ENCODE peak calls at places on chromosomes 2 and 18, in ten cellular contexts. One of them, this sample, is unnamed.

GRCh38 chr2:212406716-212407115 is 131.9 kb downstream of the ERBB4 start:
- DNase-seq in left ventricle myocardium inferior: no peak
- DNase-seq in A549: no peak
- DNase-seq in neural progenitor cell: no peak
- DNase-seq in body of pancreas: no peak
- DNase-seq in GM23338: no peak
- DNase-seq in SK-N-SH: no peak
- DNase-seq in mesenchymal stem cell: no peak
- DNase-seq in PC-3: no peak
- DNase-seq in heart left ventricle: no peak
- DNase-seq in this sample: no peak

GRCh38 chr2:7672685-7673071 is 755.5 kb downstream of the RNF144A start:
- DNase-seq in left ventricle myocardium inferior: no peak
- DNase-seq in mesenchymal stem cell: no peak
- DNase-seq in SK-N-SH: no peak
- DNase-seq in body of pancreas: no peak
- DNase-seq in heart left ventricle: no peak
- DNase-seq in neural progenitor cell: no peak
- DNase-seq in A549: no peak
- DNase-seq in PC-3: no peak
- DNase-seq in GM23338: no peak
- DNase-seq in this sample: no peak

GRCh38 chr2:20157606-20157970 is 67.3 kb downstream of the SDC1 start:
- DNase-seq in heart left ventricle: no peak
- DNase-seq in body of pancreas: no peak
- DNase-seq in SK-N-SH: no peak
- DNase-seq in mesenchymal stem cell: no peak
- DNase-seq in A549: no peak
- DNase-seq in neural progenitor cell: no peak
- DNase-seq in GM23338: no peak
- DNase-seq in PC-3: no peak
- DNase-seq in left ventricle myocardium inferior: no peak
- DNase-seq in this sample: no peak

GRCh38 chr2:233456111-233456510 is 101.8 kb downstream of the DGKD start:
- DNase-seq in mesenchymal stem cell: no peak
- DNase-seq in left ventricle myocardium inferior: no peak
- DNase-seq in body of pancreas: no peak
- DNase-seq in SK-N-SH: no peak
- DNase-seq in A549: no peak
- DNase-seq in neural progenitor cell: no peak
- DNase-seq in PC-3: no peak
- DNase-seq in heart left ventricle: peak; percentile 13
- DNase-seq in GM23338: no peak
- DNase-seq in this sample: peak; percentile 21

GRCh38 chr2:64979744-64980143 is 9.5 kb upstream of the SLC1A4 start:
- DNase-seq in mesenchymal stem cell: no peak
- DNase-seq in GM23338: no peak
- DNase-seq in left ventricle myocardium inferior: no peak
- DNase-seq in PC-3: no peak
- DNase-seq in body of pancreas: no peak
- DNase-seq in heart left ventricle: no peak
- DNase-seq in SK-N-SH: no peak
- DNase-seq in A549: no peak
- DNase-seq in neural progenitor cell: no peak
- DNase-seq in this sample: no peak

GRCh38 chr2:212536385-212537310 is 2.0 kb downstream of the ERBB4 start:
- DNase-seq in SK-N-SH: peak; percentile 34
- DNase-seq in A549: no peak
- DNase-seq in PC-3: no peak
- DNase-seq in left ventricle myocardium inferior: no peak
- DNase-seq in heart left ventricle: peak; percentile 32
- DNase-seq in mesenchymal stem cell: peak; percentile 17
- DNase-seq in neural progenitor cell: peak; percentile 88
- DNase-seq in body of pancreas: peak; percentile 16
- DNase-seq in GM23338: peak; percentile 67
- DNase-seq in this sample: no peak

GRCh38 chr18:62287753-62288668 is 37.1 kb upstream of the TNFRSF11A start:
- DNase-seq in SK-N-SH: no peak
- DNase-seq in heart left ventricle: no peak
- DNase-seq in neural progenitor cell: no peak
- DNase-seq in GM23338: no peak
- DNase-seq in mesenchymal stem cell: no peak
- DNase-seq in body of pancreas: no peak
- DNase-seq in A549: no peak
- DNase-seq in left ventricle myocardium inferior: no peak
- DNase-seq in PC-3: no peak
- DNase-seq in this sample: no peak

GRCh38 chr18:79852561-79853302 is 55.0 kb downstream of the KCNG2 start:
- DNase-seq in mesenchymal stem cell: no peak
- DNase-seq in neural progenitor cell: no peak
- DNase-seq in PC-3: no peak
- DNase-seq in heart left ventricle: no peak
- DNase-seq in SK-N-SH: no peak
- DNase-seq in body of pancreas: no peak
- DNase-seq in A549: no peak
- DNase-seq in left ventricle myocardium inferior: no peak
- DNase-seq in GM23338: no peak
- DNase-seq in this sample: no peak

GRCh38 chr2:145799595-145800108 is 1279.7 kb upstream of the ZEB2 start:
- DNase-seq in heart left ventricle: no peak
- DNase-seq in SK-N-SH: no peak
- DNase-seq in mesenchymal stem cell: no peak
- DNase-seq in GM23338: no peak
- DNase-seq in neural progenitor cell: no peak
- DNase-seq in body of pancreas: no peak
- DNase-seq in PC-3: peak; percentile 57
- DNase-seq in left ventricle myocardium inferior: no peak
- DNase-seq in A549: no peak
- DNase-seq in this sample: no peak

DNA sequence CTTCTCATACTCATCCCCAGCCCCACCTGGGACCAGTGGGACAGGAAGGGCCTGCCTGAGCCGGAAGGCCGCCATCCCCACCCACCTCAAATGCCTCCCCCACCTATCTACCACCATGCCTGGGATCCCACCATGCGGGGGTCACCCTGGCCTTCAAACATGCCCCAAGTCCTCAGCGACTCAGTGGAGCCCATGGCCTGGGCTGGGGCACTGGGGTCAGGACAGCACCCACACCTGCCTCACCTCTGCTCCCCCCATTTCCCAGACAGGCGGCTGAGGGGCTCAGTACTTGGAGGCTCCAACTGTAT is 7.6 kb downstream of the INHBB start:
- DNase-seq in left ventricle myocardium inferior: no peak
- DNase-seq in mesenchymal stem cell: no peak
- DNase-seq in heart left ventricle: no peak
- DNase-seq in A549: no peak
- DNase-seq in SK-N-SH: no peak
- DNase-seq in neural progenitor cell: no peak
- DNase-seq in body of pancreas: no peak
- DNase-seq in GM23338: no peak
- DNase-seq in PC-3: no peak
- DNase-seq in this sample: no peak
- H3K4me1 ChIP-seq in left ventricle myocardium inferior: no peaks in the 10 kb centered on the region
- H3K4me1 ChIP-seq in mesenchymal stem cell: peaks cover 9% of the 10 kb centered on the region
- H3K4me1 ChIP-seq in heart left ventricle: no peaks in the 10 kb centered on the region
- H3K4me1 ChIP-seq in A549: peaks cover 19% of the 10 kb centered on the region
- H3K4me1 ChIP-seq in SK-N-SH: no peaks in the 10 kb centered on the region
- H3K4me1 ChIP-seq in neural progenitor cell: no peaks in the 10 kb centered on the region
- H3K4me1 ChIP-seq in body of pancreas: no peaks in the 10 kb centered on the region
- H3K4me1 ChIP-seq in GM23338: peaks cover 12% of the 10 kb centered on the region
- H3K4me1 ChIP-seq in PC-3: peaks cover 55% of the 10 kb centered on the region
- H3K4me1 ChIP-seq in this sample: no peaks in the 10 kb centered on the region

GRCh38 chr2:227865281-227865680 is 6.2 kb upstream of the DAW1 start:
- DNase-seq in A549: no peak
- DNase-seq in heart left ventricle: no peak
- DNase-seq in neural progenitor cell: no peak
- DNase-seq in PC-3: no peak
- DNase-seq in GM23338: no peak
- DNase-seq in left ventricle myocardium inferior: no peak
- DNase-seq in mesenchymal stem cell: no peak
- DNase-seq in body of pancreas: no peak
- DNase-seq in SK-N-SH: no peak
- DNase-seq in this sample: no peak
- H3K4me1 ChIP-seq in A549: peaks cover 49% of the 10 kb centered on the region
- H3K4me1 ChIP-seq in heart left ventricle: no peaks in the 10 kb centered on the region
- H3K4me1 ChIP-seq in neural progenitor cell: no peaks in the 10 kb centered on the region
- H3K4me1 ChIP-seq in PC-3: peaks cover 30% of the 10 kb centered on the region
- H3K4me1 ChIP-seq in GM23338: peaks cover 21% of the 10 kb centered on the region
- H3K4me1 ChIP-seq in left ventricle myocardium inferior: peaks cover 6% of the 10 kb centered on the region
- H3K4me1 ChIP-seq in mesenchymal stem cell: peaks cover 13% of the 10 kb centered on the region
- H3K4me1 ChIP-seq in body of pancreas: no peaks in the 10 kb centered on the region
- H3K4me1 ChIP-seq in SK-N-SH: peaks cover 18% of the 10 kb centered on the region
- H3K4me1 ChIP-seq in this sample: peaks cover 3% of the 10 kb centered on the region

GRCh38 chr2:241873081-241873802 is 3.7 kb downstream of the RTP5 start:
- DNase-seq in body of pancreas: no peak
- DNase-seq in left ventricle myocardium inferior: no peak
- DNase-seq in neural progenitor cell: no peak
- DNase-seq in heart left ventricle: no peak
- DNase-seq in mesenchymal stem cell: no peak
- DNase-seq in A549: no peak
- DNase-seq in GM23338: no peak
- DNase-seq in SK-N-SH: peak; percentile 71
- DNase-seq in PC-3: no peak
- DNase-seq in this sample: no peak
- H3K4me1 ChIP-seq in body of pancreas: peaks cover 6% of the 10 kb centered on the region
- H3K4me1 ChIP-seq in left ventricle myocardium inferior: peaks cover 2% of the 10 kb centered on the region
- H3K4me1 ChIP-seq in neural progenitor cell: no peaks in the 10 kb centered on the region
- H3K4me1 ChIP-seq in heart left ventricle: no peaks in the 10 kb centered on the region
- H3K4me1 ChIP-seq in mesenchymal stem cell: peaks cover 1% of the 10 kb centered on the region
- H3K4me1 ChIP-seq in A549: peaks cover 11% of the 10 kb centered on the region
- H3K4me1 ChIP-seq in GM23338: no peaks in the 10 kb centered on the region
- H3K4me1 ChIP-seq in SK-N-SH: no peaks in the 10 kb centered on the region
- H3K4me1 ChIP-seq in PC-3: no peaks in the 10 kb centered on the region
- H3K4me1 ChIP-seq in this sample: no peaks in the 10 kb centered on the region

GRCh38 chr2:43402002-43402401 is 175.6 kb upstream of the ZFP36L2 start:
- DNase-seq in heart left ventricle: no peak
- DNase-seq in body of pancreas: no peak
- DNase-seq in neural progenitor cell: no peak
- DNase-seq in A549: no peak
- DNase-seq in GM23338: no peak
- DNase-seq in PC-3: no peak
- DNase-seq in left ventricle myocardium inferior: no peak
- DNase-seq in mesenchymal stem cell: no peak
- DNase-seq in SK-N-SH: no peak
- DNase-seq in this sample: no peak
- H3K4me1 ChIP-seq in heart left ventricle: peaks cover 42% of the 10 kb centered on the region
- H3K4me1 ChIP-seq in body of pancreas: no peaks in the 10 kb centered on the region
- H3K4me1 ChIP-seq in neural progenitor cell: no peaks in the 10 kb centered on the region
- H3K4me1 ChIP-seq in A549: peaks cover 11% of the 10 kb centered on the region
- H3K4me1 ChIP-seq in GM23338: peaks cover 26% of the 10 kb centered on the region
- H3K4me1 ChIP-seq in PC-3: no peaks in the 10 kb centered on the region
- H3K4me1 ChIP-seq in left ventricle myocardium inferior: peaks cover 45% of the 10 kb centered on the region
- H3K4me1 ChIP-seq in mesenchymal stem cell: peaks cover 5% of the 10 kb centered on the region
- H3K4me1 ChIP-seq in SK-N-SH: no peaks in the 10 kb centered on the region
- H3K4me1 ChIP-seq in this sample: peaks cover 34% of the 10 kb centered on the region

GRCh38 chr2:28751102-28751955 is at the start of gene PPP1CB:
- DNase-seq in body of pancreas: peak; percentile 97
- DNase-seq in A549: peak; percentile 98
- DNase-seq in left ventricle myocardium inferior: peak; percentile 97
- DNase-seq in neural progenitor cell: peak; percentile 95
- DNase-seq in mesenchymal stem cell: peak; percentile 96
- DNase-seq in PC-3: peak; percentile 97
- DNase-seq in SK-N-SH: peak; percentile 99
- DNase-seq in heart left ventricle: peak; percentile 98
- DNase-seq in GM23338: peak; percentile 91
- DNase-seq in this sample: peak; percentile 98

GRCh38 chr2:28754321-28754720 is 2.7 kb downstream of the PPP1CB start:
- DNase-seq in A549: peak; percentile 13
- DNase-seq in SK-N-SH: no peak
- DNase-seq in body of pancreas: no peak
- DNase-seq in heart left ventricle: no peak
- DNase-seq in mesenchymal stem cell: peak; percentile 50
- DNase-seq in left ventricle myocardium inferior: no peak
- DNase-seq in neural progenitor cell: peak; percentile 11
- DNase-seq in GM23338: no peak
- DNase-seq in PC-3: peak; percentile 27
- DNase-seq in this sample: no peak

GRCh38 chr2:28751956-28752607 is 452 bp downstream of the PPP1CB start:
- DNase-seq in A549: peak; percentile 32
- DNase-seq in left ventricle myocardium inferior: peak; percentile 29
- DNase-seq in PC-3: no peak
- DNase-seq in GM23338: no peak
- DNase-seq in body of pancreas: no peak
- DNase-seq in SK-N-SH: peak; percentile 79
- DNase-seq in mesenchymal stem cell: no peak
- DNase-seq in heart left ventricle: peak; percentile 30
- DNase-seq in neural progenitor cell: peak; percentile 89
- DNase-seq in this sample: peak; percentile 74

GRCh38 chr2:28753043-28753683 is 1.5 kb downstream of the PPP1CB start:
- DNase-seq in mesenchymal stem cell: peak; percentile 86
- DNase-seq in heart left ventricle: peak; percentile 65
- DNase-seq in A549: peak; percentile 83
- DNase-seq in neural progenitor cell: peak; percentile 56
- DNase-seq in body of pancreas: peak; percentile 78
- DNase-seq in GM23338: peak; percentile 49
- DNase-seq in left ventricle myocardium inferior: peak; percentile 41
- DNase-seq in PC-3: peak; percentile 87
- DNase-seq in SK-N-SH: peak; percentile 53
- DNase-seq in this sample: peak; percentile 86

GRCh38 chr2:28752608-28752984 is 966 bp downstream of the PPP1CB start:
- DNase-seq in A549: no peak
- DNase-seq in SK-N-SH: no peak
- DNase-seq in GM23338: no peak
- DNase-seq in mesenchymal stem cell: no peak
- DNase-seq in neural progenitor cell: no peak
- DNase-seq in PC-3: no peak
- DNase-seq in left ventricle myocardium inferior: no peak
- DNase-seq in heart left ventricle: no peak
- DNase-seq in body of pancreas: no peak
- DNase-seq in this sample: no peak
- H3K4me1 ChIP-seq in A549: peaks cover 47% of the 10 kb centered on the region
- H3K4me1 ChIP-seq in SK-N-SH: peaks cover 15% of the 10 kb centered on the region
- H3K4me1 ChIP-seq in GM23338: peaks cover 23% of the 10 kb centered on the region
- H3K4me1 ChIP-seq in mesenchymal stem cell: peaks cover 7% of the 10 kb centered on the region
- H3K4me1 ChIP-seq in neural progenitor cell: peaks cover 33% of the 10 kb centered on the region
- H3K4me1 ChIP-seq in PC-3: peaks cover 43% of the 10 kb centered on the region
- H3K4me1 ChIP-seq in left ventricle myocardium inferior: peaks cover 76% of the 10 kb centered on the region
- H3K4me1 ChIP-seq in heart left ventricle: peaks cover 55% of the 10 kb centered on the region
- H3K4me1 ChIP-seq in body of pancreas: peaks cover 48% of the 10 kb centered on the region
- H3K4me1 ChIP-seq in this sample: peaks cover 47% of the 10 kb centered on the region

DNA sequence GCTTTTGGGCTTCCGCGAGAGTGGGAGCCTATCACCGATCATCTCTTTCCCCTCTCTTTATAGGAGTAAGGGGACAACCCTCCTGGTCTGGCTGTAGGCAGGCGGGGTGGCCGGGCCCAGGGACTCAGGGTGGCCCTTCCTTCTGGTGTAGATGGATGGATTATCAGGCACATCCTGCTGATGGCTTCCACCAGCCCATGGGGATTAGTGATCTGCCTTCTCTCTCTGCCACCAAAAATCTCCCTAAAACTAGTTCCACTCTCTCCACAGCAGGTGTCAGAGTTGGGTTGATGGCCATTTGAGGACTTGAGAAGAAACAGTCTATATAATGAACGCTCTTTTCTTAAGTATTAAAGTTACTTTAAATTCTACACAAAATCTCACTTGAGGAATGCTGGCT is 37.4 kb downstream of the NCK2 start:
- DNase-seq in body of pancreas: no peak
- DNase-seq in left ventricle myocardium inferior: no peak
- DNase-seq in heart left ventricle: no peak
- DNase-seq in GM23338: no peak
- DNase-seq in mesenchymal stem cell: no peak
- DNase-seq in A549: no peak
- DNase-seq in neural progenitor cell: no peak
- DNase-seq in PC-3: no peak
- DNase-seq in SK-N-SH: no peak
- DNase-seq in this sample: no peak
- H3K4me1 ChIP-seq in body of pancreas: peaks cover 50% of the 10 kb centered on the region
- H3K4me1 ChIP-seq in left ventricle myocardium inferior: peaks cover 76% of the 10 kb centered on the region
- H3K4me1 ChIP-seq in heart left ventricle: peaks cover 59% of the 10 kb centered on the region
- H3K4me1 ChIP-seq in GM23338: peaks cover 17% of the 10 kb centered on the region
- H3K4me1 ChIP-seq in mesenchymal stem cell: peaks cover 12% of the 10 kb centered on the region
- H3K4me1 ChIP-seq in A549: no peaks in the 10 kb centered on the region
- H3K4me1 ChIP-seq in neural progenitor cell: no peaks in the 10 kb centered on the region
- H3K4me1 ChIP-seq in PC-3: no peaks in the 10 kb centered on the region
- H3K4me1 ChIP-seq in SK-N-SH: no peaks in the 10 kb centered on the region
- H3K4me1 ChIP-seq in this sample: peaks cover 10% of the 10 kb centered on the region

This sample was measured in sigmoid colon.